ENCODE peak calls at places on chromosomes 12 and 14, in nine cellular contexts. J, D, Y, Z, V, K, F, X and T are unnamed samples.
A peak's percentile ranks its signal among the peaks of the same experiment; 100 is the strongest.

GRCh38 chr12:132385923-132386751 is 56.7 kb upstream of the GALNT9 start:
- DNase-seq in D (no peak), Y (no peak), X (peak; percentile 62), K (no peak), F (no peak), J (no peak), Z (no peak), V (no peak), T (no peak)

GRCh38 chr12:46701356-46701755 is 124.4 kb downstream of the SLC38A4 start:
- DNase-seq in J (no peak), Z (no peak), V (no peak), Y (no peak), F (no peak), K (no peak), D (no peak), X (no peak), T (no peak)

GRCh38 chr12:48350249-48351021 is at the start of gene ZNF641:
- DNase-seq in V (peak; percentile 88), J (peak; percentile 81), K (peak; percentile 81), D (no peak), X (peak; percentile 97), Z (peak; percentile 58), F (peak; percentile 81), Y (peak; percentile 94), T (peak; percentile 22)

GRCh38 chr12:119594772-119595445 is 1.3 kb downstream of the TMEM233 start:
- DNase-seq in D (no peak), X (peak; percentile 79), J (no peak), Y (no peak), K (no peak), Z (no peak), F (no peak), V (no peak), T (no peak)

GRCh38 chr12:46387697-46388096 is 15.1 kb upstream of the SLC38A2 start:
- DNase-seq in K (no peak), V (no peak), Y (no peak), F (no peak), Z (no peak), J (no peak), D (no peak), X (no peak), T (no peak)

GRCh38 chr12:62299617-62300016 is 39.4 kb downstream of the USP15 start:
- DNase-seq in J (no peak), Y (no peak), Z (no peak), F (no peak), D (no peak), K (no peak), X (no peak), V (no peak), T (no peak)

GRCh38 chr12:14936224-14936861 is 2.0 kb downstream of the ERP27 start:
- DNase-seq in Y (no peak), D (no peak), X (no peak), J (no peak), K (no peak), V (no peak), Z (no peak), F (no peak), T (no peak)

GRCh38 chr14:44607701-44608100 is 100.6 kb upstream of the FSCB start:
- DNase-seq in D (no peak), F (no peak), X (no peak), J (no peak), V (no peak), Y (no peak), Z (no peak), K (no peak), T (no peak)

GRCh38 chr12:57161491-57161890 is 14.1 kb upstream of the LRP1-AS start:
- DNase-seq in X (no peak), K (no peak), J (no peak), F (no peak), Y (no peak), V (no peak), Z (no peak), D (no peak), T (no peak)

GRCh38 chr14:69990319-69990718 is 111.1 kb downstream of the SMOC1 start:
- DNase-seq in D (no peak), F (no peak), K (no peak), X (no peak), Z (no peak), Y (no peak), J (no peak), V (peak; percentile 11), T (no peak)

GRCh38 chr12:132469423-132469822 is 20.5 kb upstream of the FBRSL1 start:
- DNase-seq in Z (no peak), K (no peak), V (no peak), X (no peak), F (no peak), D (no peak), Y (no peak), J (no peak), T (no peak)

GRCh38 chr12:6492838-6493579 is at the start of gene MRPL51:
- DNase-seq in K (peak; percentile 97), X (peak; percentile 99), J (peak; percentile 97), F (peak; percentile 99), D (peak; percentile 91), Z (peak; percentile 93), Y (peak; percentile 99), V (peak; percentile 95), T (peak; percentile 92)

GRCh38 chr14:20530771-20531571 is 25.6 kb downstream of the RNASE10 start:
- DNase-seq in Y (peak; percentile 92), F (peak; percentile 77), J (peak; percentile 51), V (peak; percentile 30), K (peak; percentile 46), X (peak; percentile 72), Z (peak; percentile 78), D (no peak), T (peak; percentile 31)

GRCh38 chr12:69108024-69108423 is 131.3 kb upstream of the CPSF6 start:
- DNase-seq in V (no peak), Y (no peak), K (no peak), J (peak; percentile 32), F (no peak), D (no peak), X (no peak), Z (peak; percentile 4), T (no peak)

GRCh38 chr14:33793711-33794110 is 157.2 kb downstream of the EGLN3 start:
- DNase-seq in V (no peak), K (no peak), X (no peak), F (no peak), Z (no peak), D (no peak), Y (no peak), J (no peak), T (no peak)

GRCh38 chr12:53754633-53755261 is 3.0 kb upstream of the CISTR start:
- DNase-seq in F (no peak), D (no peak), V (no peak), Y (no peak), J (peak; percentile 65), Z (peak; percentile 57), X (no peak), K (no peak), T (no peak)

GRCh38 chr12:64760808-64761573 is 1.8 kb upstream of the GNS start:
- DNase-seq in J (no peak), X (no peak), D (no peak), Y (no peak), V (no peak), F (no peak), K (no peak), Z (no peak), T (no peak)

GRCh38 chr14:88993946-88994345 is 169.5 kb downstream of the TTC8 start:
- DNase-seq in F (no peak), J (peak; percentile 61), K (no peak), Z (no peak), D (no peak), V (no peak), Y (no peak), X (no peak), T (no peak)

GRCh38 chr12:46406352-46407027 is 33.9 kb upstream of the SLC38A2 start:
- DNase-seq in V (no peak), D (no peak), K (no peak), X (no peak), Y (no peak), J (no peak), F (no peak), Z (no peak), T (no peak)